ENCODE peak calls at places on chromosomes 4 and X, in ten cellular contexts. I, G, K, V, J, U, Q, M, P and N are unnamed samples.

GRCh38 chr4:1763550-1764080 is 29.5 kb upstream of the FGFR3 start:
- DNase-seq in V (no peak), I (no peak), Q (peak; percentile 25), J (no peak), K (peak; percentile 54), G (no peak), P (no peak), M (peak; percentile 43), U (no peak), N (no peak)

GRCh38 chr4:95155759-95156451 is 392.9 kb downstream of the UNC5C start:
- DNase-seq in P (no peak), J (peak; percentile 68), I (no peak), K (peak; percentile 70), M (peak; percentile 66), Q (peak; percentile 53), G (no peak), U (peak; percentile 48), V (no peak), N (peak; percentile 16)

GRCh38 chr4:74203467-74203866 is 45.5 kb downstream of the MTHFD2L start:
- DNase-seq in U (no peak), J (no peak), I (no peak), G (no peak), K (no peak), M (no peak), P (no peak), Q (peak; percentile 58), V (no peak), N (no peak)

GRCh38 chr4:108043536-108043935 is 53.8 kb downstream of the HADH start:
- DNase-seq in K (no peak), V (no peak), Q (peak; percentile 64), M (no peak), G (no peak), I (no peak), U (peak; percentile 28), P (no peak), J (no peak), N (no peak)

GRCh38 chr4:140469806-140470733 is 28.0 kb downstream of the MGAT4D start:
- DNase-seq in J (no peak), G (no peak), K (no peak), P (no peak), Q (no peak), M (no peak), V (peak; percentile 30), U (no peak), I (no peak), N (no peak)

GRCh38 chrX:134173541-134174272 is 63.3 kb upstream of the CCDC160 start:
- DNase-seq in J (peak; percentile 18), I (no peak), V (no peak), M (no peak), G (no peak), Q (no peak), U (no peak), P (peak; percentile 1), K (no peak), N (peak; percentile 10)

GRCh38 chrX:17547658-17548057 is 172.7 kb downstream of the NHS start:
- DNase-seq in K (peak; percentile 91), Q (peak; percentile 83), M (peak; percentile 86), G (no peak), I (peak; percentile 44), P (no peak), J (no peak), U (no peak), V (peak; percentile 82), N (no peak)

GRCh38 chrX:40154853-40155616 is 57.3 kb upstream of the BCOR start:
- DNase-seq in G (peak; percentile 78), I (no peak), P (no peak), K (no peak), J (no peak), Q (peak; percentile 88), M (peak; percentile 77), V (peak; percentile 77), U (peak; percentile 88), N (peak; percentile 51)